ENCODE peak calls at places on chromosomes 4 and X, in four cellular contexts. K is mammary epithelial cell, M is cardiac muscle cell, V is gastrocnemius medialis. C is an unnamed sample.

GRCh38 chr4:158777423-158777822 is 8.6 kb downstream of the FNIP2 start:
- DNase-seq in K (no peak), M (no peak), V (no peak), C (no peak)

GRCh38 chr4:150206981-150207380 is 128.7 kb downstream of the DCLK2 start:
- DNase-seq in K (no peak), M (no peak), V (no peak), C (no peak)

GRCh38 chr4:163672751-163673150 is 178.3 kb downstream of the TMA16 start:
- DNase-seq in K (no peak), M (no peak), V (no peak), C (no peak)

GRCh38 chr4:57131849-57132745 is 21.9 kb upstream of the IGFBP7 start:
- DNase-seq in K (peak; percentile 57), M (peak; percentile 14), V (no peak), C (no peak)

GRCh38 chrX:2614911-2615310 is 76.2 kb upstream of the CD99 start:
- DNase-seq in K (peak; percentile 43), M (peak; percentile 85), V (no peak), C (no peak)

GRCh38 chr4:169338246-169338645 is 67.5 kb upstream of the SH3RF1 start:
- DNase-seq in K (no peak), M (no peak), V (no peak), C (no peak)

GRCh38 chr4:113445286-113445685 is 316.3 kb downstream of the CAMK2D start:
- DNase-seq in K (peak; percentile 97), M (peak; percentile 98), V (peak; percentile 69), C (peak; percentile 78)

GRCh38 chr4:24642941-24643628 is 58.7 kb upstream of the DHX15 start:
- DNase-seq in K (no peak), M (peak; percentile 87), V (no peak), C (no peak)

DNA sequence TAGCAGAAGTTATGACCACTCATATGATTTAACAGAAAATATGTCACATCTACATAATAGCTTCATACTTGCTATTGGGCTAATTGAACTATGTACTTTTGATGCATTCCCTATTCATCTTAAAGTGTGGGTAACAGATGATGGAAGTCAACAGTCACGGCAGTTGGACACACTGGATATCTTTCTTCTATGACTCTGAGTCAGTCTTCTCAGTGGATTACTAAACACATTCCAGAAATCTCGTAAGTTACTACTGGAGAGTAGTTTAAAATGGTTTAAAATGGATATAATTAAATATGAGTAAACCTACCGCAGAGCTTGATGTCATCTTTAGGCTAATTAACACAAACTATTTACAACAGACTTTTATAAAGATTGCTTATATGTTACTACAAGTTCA is 30.1 kb upstream of the CFAP299 start:
- DNase-seq in K (peak; percentile 51), M (no peak), V (no peak), C (no peak)
- H3K4me1 ChIP-seq in K (peaks cover 55% of the 10 kb centered on the region), M (peaks cover 9% of the 10 kb centered on the region), V (no peaks in the 10 kb centered on the region), C (no peaks in the 10 kb centered on the region)

DNA sequence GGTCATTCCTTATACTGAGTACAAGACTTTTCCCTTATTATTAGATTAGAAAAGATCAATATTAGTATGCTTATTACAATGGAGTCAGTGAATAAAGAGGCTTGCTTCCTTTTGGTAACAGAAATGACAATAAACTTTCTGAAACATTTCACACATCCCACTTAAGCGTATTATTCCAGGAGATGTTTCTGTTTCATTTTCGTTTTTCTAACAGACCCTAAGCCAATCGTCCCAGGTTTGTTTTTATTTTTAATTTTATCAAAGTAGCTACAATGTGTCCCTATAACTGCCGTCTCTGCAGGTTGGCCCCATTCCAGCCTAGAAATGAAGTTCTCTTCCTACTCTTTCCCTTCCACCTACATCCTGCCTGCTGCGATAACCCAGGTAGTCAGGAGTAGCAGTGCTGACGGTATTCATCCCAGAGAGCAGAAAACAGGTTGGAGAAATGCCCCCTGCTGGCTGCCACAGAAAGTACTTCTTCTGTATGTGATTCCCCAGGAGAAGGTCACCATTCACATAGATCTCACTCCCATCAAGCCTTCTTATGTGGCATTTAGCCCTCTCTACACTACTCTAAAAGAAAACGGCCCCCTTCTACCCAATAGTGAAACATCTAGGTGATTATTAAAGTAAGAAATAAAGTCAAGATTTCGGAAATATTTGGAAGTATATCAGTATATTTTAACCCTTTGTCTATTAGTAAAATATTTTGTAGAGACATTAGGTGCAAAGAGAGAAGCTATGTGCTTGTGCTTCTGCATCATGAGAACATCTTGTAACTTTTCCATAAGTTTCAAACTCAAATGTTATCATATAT is 40.4 kb downstream of the ENPEP start:
- DNase-seq in K (peak; percentile 77), M (peak; percentile 75), V (peak; percentile 53), C (peak; percentile 57)
- H3K36me3 ChIP-seq in K (no peaks in the 10 kb centered on the region), M (no peaks in the 10 kb centered on the region), V (peaks cover 14% of the 10 kb centered on the region), C (no peaks in the 10 kb centered on the region)

GRCh38 chrX:47204970-47205369 is 11.3 kb downstream of the UBA1 start:
- DNase-seq in K (no peak), M (no peak), V (no peak), C (no peak)
- TF ChIP-seq CTCF in K (no peak), M (no peak), V (no peak), C (no peak)

DNA sequence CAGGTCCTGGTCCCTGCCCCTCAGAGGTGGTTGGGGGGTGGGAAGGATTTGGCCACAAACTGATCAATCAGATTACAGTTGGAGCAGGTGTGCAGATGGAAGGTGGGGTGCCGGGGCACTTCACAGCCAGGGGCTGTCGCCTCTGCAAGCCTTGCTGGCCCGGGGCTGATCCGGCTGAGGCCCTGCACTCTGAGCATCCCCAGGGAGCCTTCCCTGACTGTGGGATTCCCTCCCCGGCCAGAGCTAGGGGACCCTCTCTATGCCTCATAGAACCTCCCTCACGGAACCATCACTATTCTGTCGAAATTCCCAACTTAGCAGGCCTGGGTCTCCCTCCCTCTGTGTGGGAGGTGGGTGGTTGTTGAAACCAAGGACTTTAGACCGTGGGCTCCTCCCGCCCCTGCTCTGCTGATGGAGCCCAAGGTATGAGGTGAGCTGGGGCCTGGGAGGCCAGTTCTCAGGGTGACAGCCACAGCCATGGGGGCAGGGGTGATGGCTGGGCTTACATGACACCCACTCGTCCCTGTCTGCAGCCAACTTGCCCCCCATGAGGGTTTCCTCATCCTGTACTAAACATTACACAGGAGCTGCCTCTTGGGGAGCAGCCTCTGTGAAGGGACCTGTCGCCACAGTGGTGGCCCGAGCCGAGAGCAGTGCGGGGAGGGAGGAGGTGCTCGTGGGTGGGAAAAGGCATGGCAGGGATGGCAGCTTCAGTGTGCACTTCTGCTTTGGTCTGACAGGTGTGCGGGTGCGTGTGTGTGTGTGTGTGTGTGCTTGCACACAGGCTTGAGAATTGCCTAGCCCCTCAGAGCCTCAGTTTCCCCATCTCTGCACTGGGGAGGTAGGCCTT is 3.7 kb downstream of the SH3TC1 start:
- DNase-seq in K (no peak), M (no peak), V (no peak), C (no peak)
- H3K4me1 ChIP-seq in K (peaks cover 82% of the 10 kb centered on the region), M (peaks cover 9% of the 10 kb centered on the region), V (peaks cover 18% of the 10 kb centered on the region), C (no peaks in the 10 kb centered on the region)